ENCODE peak calls at places on chromosomes 5 and 9, in nine cellular contexts. P is esophagus squamous epithelium, I is HCT116, S is uterus, G is ovary, X is stomach, J is heart left ventricle, K is transverse colon, F is body of pancreas. N is an unnamed sample.

GRCh38 chr5:131328536-131329186 is 64.8 kb downstream of the CDC42SE2 start:
- DNase-seq in I (peak; percentile 51), K (no peak), X (no peak), G (no peak), S (no peak), J (no peak), F (no peak), P (no peak), N (no peak)

GRCh38 chr5:143106175-143106574 is 297.3 kb downstream of the NR3C1 start:
- DNase-seq in K (no peak), X (peak; percentile 39), I (no peak), F (peak; percentile 81), G (peak; percentile 36), J (peak; percentile 38), P (no peak), S (no peak), N (peak; percentile 43)

GRCh38 chr5:149474198-149474597 is 77.0 kb downstream of the CSNK1A1 start:
- DNase-seq in K (peak; percentile 64), X (peak; percentile 60), F (peak; percentile 65), S (peak; percentile 15), I (no peak), G (no peak), P (no peak), J (no peak), N (no peak)

GRCh38 chr9:87107072-87107471 is 159.8 kb upstream of the GAS1 start:
- DNase-seq in S (no peak), F (no peak), I (no peak), G (no peak), X (no peak), K (no peak), J (no peak), P (no peak), N (no peak)

GRCh38 chr5:166093312-166093711 is 2198.1 kb upstream of the WWC1 start:
- DNase-seq in X (no peak), J (no peak), K (no peak), S (no peak), G (no peak), P (no peak), I (no peak), F (no peak), N (no peak)

GRCh38 chr9:14423816-14424261 is 109.9 kb upstream of the NFIB start:
- DNase-seq in G (no peak), X (no peak), I (no peak), J (no peak), F (no peak), S (no peak), K (no peak), P (no peak), N (no peak)

GRCh38 chr5:80245986-80246781 is 9.7 kb downstream of the SERINC5 start:
- DNase-seq in P (no peak), S (no peak), G (no peak), K (no peak), X (no peak), F (no peak), J (no peak), I (no peak), N (no peak)

GRCh38 chr5:144284931-144285330 is 114.3 kb downstream of the KCTD16 start:
- DNase-seq in X (no peak), K (no peak), J (no peak), F (no peak), P (no peak), S (no peak), I (no peak), G (no peak), N (no peak)

GRCh38 chr9:76893395-76893932 is 12.4 kb downstream of the PRUNE2 start:
- DNase-seq in P (no peak), G (no peak), X (no peak), F (no peak), I (no peak), S (peak; percentile 29), J (no peak), K (no peak), N (no peak)

GRCh38 chr5:137252513-137252912 is 246.6 kb downstream of the SPOCK1 start:
- DNase-seq in S (no peak), G (no peak), X (no peak), P (no peak), I (no peak), F (no peak), J (no peak), K (no peak), N (no peak)

GRCh38 chr5:33321026-33321425 is 119.7 kb upstream of the TARS1 start:
- DNase-seq in G (no peak), P (no peak), S (peak; percentile 51), I (no peak), J (no peak), K (no peak), F (peak; percentile 8), X (no peak), N (peak; percentile 32)

GRCh38 chr5:67476531-67476930 is 279.9 kb upstream of the CD180 start:
- DNase-seq in I (no peak), F (no peak), S (no peak), X (no peak), P (no peak), G (no peak), K (no peak), J (no peak), N (no peak)

GRCh38 chr5:17315710-17316221 is 98.3 kb downstream of the BASP1 start:
- DNase-seq in K (no peak), F (no peak), G (no peak), P (no peak), J (no peak), I (no peak), X (no peak), S (no peak), N (no peak)

GRCh38 chr5:1934056-1934394 is 51.3 kb upstream of the IRX4 start:
- DNase-seq in S (no peak), K (no peak), G (no peak), J (no peak), F (no peak), I (no peak), P (no peak), X (no peak), N (no peak)

GRCh38 chr9:69719368-69719767 is 40.4 kb downstream of the PTAR1 start:
- DNase-seq in I (no peak), K (no peak), J (no peak), P (no peak), G (no peak), X (no peak), S (no peak), F (no peak), N (no peak)

GRCh38 chr5:100856462-100856861 is 46.6 kb downstream of the ST8SIA4 start:
- DNase-seq in I (no peak), K (no peak), F (no peak), J (no peak), X (no peak), G (no peak), S (no peak), P (no peak), N (no peak)
- H3K4me3 ChIP-seq in I (no peak overlapping the region), K (no peak overlapping the region), F (no peak overlapping the region), J (no peak overlapping the region), X (no peak overlapping the region), G (no peak overlapping the region), S (no peak overlapping the region), P (no peak overlapping the region), N (no peak overlapping the region)

GRCh38 chr5:88143693-88144218 is 124.9 kb downstream of the TMEM161B start:
- DNase-seq in F (no peak), I (no peak), S (no peak), X (no peak), P (no peak), K (no peak), J (no peak), G (no peak), N (no peak)
- H3K27me3 ChIP-seq in F (peaks cover 11% of the 10 kb centered on the region), I (no peaks in the 10 kb centered on the region), S (no peaks in the 10 kb centered on the region), X (peaks cover 76% of the 10 kb centered on the region), P (peaks cover 8% of the 10 kb centered on the region), K (peaks cover 90% of the 10 kb centered on the region), J (peaks cover 39% of the 10 kb centered on the region), G (no peaks in the 10 kb centered on the region), N (no peaks in the 10 kb centered on the region)

GRCh38 chr9:128920381-128921058 is at the start of gene PHYHD1:
- DNase-seq in J (no peak), F (peak; percentile 91), X (peak; percentile 67), I (no peak), S (peak; percentile 72), P (no peak), K (no peak), G (peak; percentile 76), N (peak; percentile 62)
- TF ChIP-seq POLR2A in J (no peak), F (no peak), X (no peak), I (no peak), S (no peak), P (no peak), K (no peak), G (no peak), N (peak; percentile 36)

DNA sequence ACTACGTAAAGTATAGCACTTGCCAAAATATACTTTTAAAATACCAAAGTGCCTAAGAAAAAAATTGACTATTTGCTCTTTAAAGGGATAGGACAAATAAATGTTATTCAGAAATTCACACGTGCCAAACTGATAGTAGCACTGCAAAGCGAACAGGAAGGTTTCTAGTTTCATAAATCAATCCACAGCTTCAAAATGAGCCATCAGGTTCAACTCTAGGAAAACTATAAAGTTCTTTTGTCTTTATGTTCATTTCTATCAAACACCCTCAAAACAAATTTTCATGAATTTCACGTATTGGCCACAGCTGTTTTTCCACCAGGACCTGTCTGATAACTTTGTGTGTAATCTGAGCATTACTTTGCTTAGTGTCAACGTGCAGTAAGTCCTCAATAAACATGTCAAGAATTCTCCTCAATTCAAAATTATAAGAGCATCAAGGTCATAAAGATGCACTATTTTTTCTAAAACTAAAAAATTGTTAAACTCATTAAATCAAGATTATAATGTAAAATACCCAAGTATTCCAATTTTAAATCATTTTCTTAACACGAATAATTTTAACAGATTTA is 3.0 kb downstream of the RNF130 start:
- DNase-seq in S (no peak), J (no peak), I (no peak), G (no peak), X (no peak), K (no peak), F (no peak), P (no peak), N (no peak)
- H3K4me3 ChIP-seq in S (no peak overlapping the region), J (no peak overlapping the region), I (no peak overlapping the region), G (no peak overlapping the region), X (no peak overlapping the region), K (no peak overlapping the region), F (no peak overlapping the region), P (no peak overlapping the region), N (no peak overlapping the region)

GRCh38 chr5:175658299-175659145 is 651 bp downstream of the HRH2 start:
- DNase-seq in G (no peak), S (no peak), I (no peak), J (no peak), P (no peak), X (peak; percentile 35), K (no peak), F (no peak), N (no peak)

GRCh38 chr5:175659546-175660248 is 1.8 kb downstream of the HRH2 start:
- DNase-seq in X (no peak), I (no peak), K (no peak), F (no peak), S (no peak), J (no peak), P (no peak), G (no peak), N (no peak)

GRCh38 chr5:175656966-175657365 is 905 bp upstream of the HRH2 start:
- DNase-seq in F (no peak), I (no peak), P (no peak), J (no peak), K (no peak), G (no peak), X (no peak), S (no peak), N (no peak)

GRCh38 chr5:175655411-175655810 is 2.5 kb upstream of the HRH2 start:
- DNase-seq in I (no peak), X (no peak), S (no peak), P (no peak), K (no peak), J (no peak), G (no peak), F (no peak), N (no peak)

GRCh38 chr5:175657593-175658271 is at the start of gene HRH2:
- DNase-seq in G (no peak), K (peak; percentile 18), I (no peak), J (peak; percentile 56), P (no peak), X (peak; percentile 75), F (peak; percentile 27), S (no peak), N (no peak)
- H3K27me3 ChIP-seq in G (no peaks in the 10 kb centered on the region), K (peaks cover 38% of the 10 kb centered on the region), I (no peaks in the 10 kb centered on the region), J (no peaks in the 10 kb centered on the region), P (no peaks in the 10 kb centered on the region), X (peaks cover 37% of the 10 kb centered on the region), F (peaks cover 12% of the 10 kb centered on the region), S (no peaks in the 10 kb centered on the region), N (peaks cover 21% of the 10 kb centered on the region)